ENCODE peak calls at places on chromosomes 2 and 18, in six cellular contexts. R is AG10803; W is activated naive CD8-positive, alpha-beta T cell treated with anti-CD3 and anti-CD28 coated beads, Interleukin-2, amount 10 ng/mL, durations not matched to agents 7 days and 5 days; J is stimulated activated CD4-positive, alpha-beta T cell treated with anti-CD3 and anti-CD28 coated beads, Interleukin-15, amount 100 ng/mL, for 1 hour; I is OCI-M1; Y is astrocyte of the spinal cord. T is an unnamed sample.
A peak's percentile ranks its signal among the peaks of the same experiment; 100 is the strongest.

GRCh38 chr2:102872388-102872787 is 110.6 kb downstream of the TMEM182 start:
- DNase-seq in W (no peak), J (no peak), R (no peak), I (peak; percentile 43), Y (no peak), T (no peak)

GRCh38 chr18:9876867-9877654 is 8.7 kb upstream of the TXNDC2 start:
- DNase-seq in W (no peak), Y (peak; percentile 77), J (no peak), I (peak; percentile 99), R (peak; percentile 83), T (peak; percentile 69)

GRCh38 chr2:61750624-61751023 is 103.2 kb downstream of the FAM161A start:
- DNase-seq in Y (peak; percentile 44), R (peak; percentile 61), W (no peak), I (no peak), J (no peak), T (peak; percentile 36)

GRCh38 chr2:70647873-70648481 is 94.4 kb upstream of the TGFA start:
- DNase-seq in R (peak; percentile 56), I (peak; percentile 71), J (peak; percentile 40), W (peak; percentile 76), Y (peak; percentile 50), T (no peak)

GRCh38 chr2:86027196-86027912 is 78.3 kb downstream of the POLR1A start:
- DNase-seq in W (no peak), Y (no peak), R (no peak), J (no peak), I (no peak), T (no peak)

GRCh38 chr18:78138993-78139496 is 840.6 kb upstream of the SALL3 start:
- DNase-seq in J (no peak), I (no peak), R (no peak), Y (no peak), W (no peak), T (no peak)

GRCh38 chr2:101854877-101855276 is 136.9 kb upstream of the IL1R2 start:
- DNase-seq in I (no peak), R (no peak), Y (no peak), W (no peak), J (no peak), T (no peak)

GRCh38 chr2:177078416-177078815 is 134.2 kb upstream of the HNRNPA3 start:
- DNase-seq in I (peak; percentile 12), Y (no peak), J (no peak), R (peak; percentile 30), W (no peak), T (no peak)

GRCh38 chr2:19736191-19736831 is 165.5 kb downstream of the TTC32 start:
- DNase-seq in J (no peak), I (no peak), R (no peak), Y (peak; percentile 49), W (no peak), T (no peak)

GRCh38 chr2:45698538-45698937 is 47.1 kb downstream of the PRKCE start:
- DNase-seq in Y (no peak), J (no peak), I (no peak), R (no peak), W (no peak), T (no peak)

GRCh38 chr18:10798727-10799435 is 273.1 kb downstream of the NAPG start:
- DNase-seq in Y (peak; percentile 10), R (peak; percentile 1), J (no peak), W (no peak), I (peak; percentile 21), T (no peak)

GRCh38 chr2:128026422-128027277 is 1.2 kb downstream of the SAP130 start:
- DNase-seq in R (peak; percentile 6), Y (peak; percentile 22), I (peak; percentile 46), J (no peak), W (no peak), T (no peak)

GRCh38 chr2:168930242-168930641 is 29.2 kb downstream of the G6PC2 start:
- DNase-seq in W (no peak), R (no peak), Y (no peak), J (no peak), I (no peak), T (no peak)

GRCh38 chr2:219782999-219783398 is 155.6 kb downstream of the SLC4A3 start:
- DNase-seq in J (no peak), R (peak; percentile 21), Y (no peak), I (no peak), W (no peak), T (no peak)

GRCh38 chr2:42169869-42170465 is 814 bp downstream of the EML4 start:
- DNase-seq in R (peak; percentile 9), W (no peak), Y (peak; percentile 23), J (no peak), I (peak; percentile 49), T (no peak)

GRCh38 chr2:58553937-58554336 is 312.8 kb upstream of the FANCL start:
- DNase-seq in R (peak; percentile 1), I (peak; percentile 36), J (no peak), Y (peak; percentile 8), W (no peak), T (no peak)

GRCh38 chr18:51953521-51953920 is 386.5 kb upstream of the DCC start:
- DNase-seq in Y (no peak), R (no peak), I (no peak), W (no peak), J (no peak), T (no peak)

GRCh38 chr2:85741211-85741610 is 12.6 kb upstream of the ATOH8 start:
- DNase-seq in J (no peak), R (no peak), W (no peak), Y (no peak), I (no peak), T (no peak)

GRCh38 chr2:178241852-178242551 is 47.7 kb downstream of the OSBPL6 start:
- DNase-seq in I (peak; percentile 41), Y (peak; percentile 95), J (no peak), R (peak; percentile 94), W (no peak), T (peak; percentile 84)

GRCh38 chr2:186757009-186757408 is 63.1 kb downstream of the FAM171B start:
- DNase-seq in J (no peak), R (no peak), Y (no peak), W (no peak), I (no peak), T (no peak)

GRCh38 chr2:215280326-215280725 is 31.5 kb upstream of the ATIC start:
- DNase-seq in R (peak; percentile 13), J (no peak), Y (peak; percentile 16), W (no peak), I (no peak), T (no peak)

GRCh38 chr2:30862054-30862651 is 54.9 kb upstream of the CAPN13 start:
- DNase-seq in R (peak; percentile 73), I (peak; percentile 78), J (no peak), Y (peak; percentile 64), W (no peak), T (peak; percentile 17)

GRCh38 chr18:46711444-46711863 is 45.4 kb downstream of the ST8SIA5 start:
- DNase-seq in J (no peak), R (no peak), W (no peak), Y (no peak), I (peak; percentile 96), T (no peak)

GRCh38 chr2:42714686-42715085 is 49.2 kb downstream of the OXER1 start:
- DNase-seq in Y (no peak), J (no peak), W (no peak), R (no peak), I (no peak), T (no peak)

GRCh38 chr18:44741551-44741950 is 60.9 kb downstream of the SETBP1 start:
- DNase-seq in J (no peak), W (no peak), I (no peak), R (no peak), Y (no peak), T (no peak)

GRCh38 chr2:150464270-150464669 is 23.2 kb downstream of the RND3 start:
- DNase-seq in R (no peak), J (no peak), Y (no peak), I (peak; percentile 4), W (no peak), T (no peak)

GRCh38 chr18:24014986-24015896 is 687 bp downstream of the TTC39C start:
- DNase-seq in R (peak; percentile 95), W (peak; percentile 73), I (peak; percentile 14), J (no peak), Y (peak; percentile 44), T (no peak)

GRCh38 chr2:234218261-234219180 is 168.0 kb downstream of the SPP2 start:
- DNase-seq in R (peak; percentile 38), W (no peak), I (no peak), Y (no peak), J (no peak), T (no peak)

GRCh38 chr2:193584522-193584938 is 1389.8 kb upstream of the TMEFF2 start:
- DNase-seq in J (no peak), W (no peak), R (no peak), I (peak; percentile 88), Y (peak; percentile 52), T (no peak)

GRCh38 chr2:222305510-222306392 is 7.0 kb upstream of the PAX3 start:
- DNase-seq in W (peak; percentile 42), Y (peak; percentile 41), R (no peak), J (no peak), I (no peak), T (no peak)

GRCh38 chr18:5868218-5868904 is 27.0 kb downstream of the TMEM200C start:
- DNase-seq in R (peak; percentile 82), W (peak; percentile 28), J (no peak), Y (peak; percentile 89), I (peak; percentile 89), T (peak; percentile 38)

GRCh38 chr2:215363039-215363438 is 51.2 kb downstream of the ATIC start:
- DNase-seq in Y (peak; percentile 27), W (no peak), R (no peak), I (no peak), J (no peak), T (no peak)

GRCh38 chr2:129092871-129093385 is 774.3 kb upstream of the HS6ST1 start:
- DNase-seq in W (no peak), J (no peak), I (no peak), R (no peak), Y (no peak), T (no peak)

GRCh38 chr2:163775304-163775703 is 39.5 kb upstream of the FIGN start:
- DNase-seq in I (no peak), Y (no peak), J (no peak), W (no peak), R (peak; percentile 9), T (no peak)

GRCh38 chr2:204655101-204655500 is 109.8 kb downstream of the PARD3B start:
- DNase-seq in J (no peak), R (peak; percentile 91), W (no peak), I (no peak), Y (no peak), T (peak; percentile 42)

GRCh38 chr2:158998486-158999248 is 30.2 kb downstream of the TANC1 start:
- DNase-seq in R (peak; percentile 29), W (no peak), I (no peak), Y (peak; percentile 81), J (no peak), T (peak; percentile 7)

GRCh38 chr2:196242131-196242620 is 70.8 kb upstream of the STK17B start:
- DNase-seq in I (peak; percentile 87), J (no peak), Y (peak; percentile 46), R (no peak), W (no peak), T (no peak)